ENCODE peak calls at places on chromosome 20, in eight cellular contexts. A is HCT116, T is A549, B is GM23338, V is Panc1, C is GM12878, X is HepG2, R is SK-N-SH. Y is an unnamed sample.

GRCh38 chr20:2751868-2752630 is 48.4 kb downstream of the CPXM1 start:
- DNase-seq in A (no peak), T (peak; percentile 42), B (no peak), V (no peak), C (no peak), X (no peak), R (no peak), Y (no peak)

GRCh38 chr20:35652641-35653429 is 11.9 kb downstream of the CPNE1 start:
- DNase-seq in A (no peak), T (no peak), B (peak; percentile 47), V (no peak), C (no peak), X (no peak), R (no peak), Y (no peak)

GRCh38 chr20:56249244-56249955 is 868 bp downstream of the MC3R start:
- DNase-seq in A (peak; percentile 13), T (peak; percentile 37), B (peak; percentile 0), V (no peak), C (no peak), X (peak; percentile 49), R (peak; percentile 31), Y (peak; percentile 38)

GRCh38 chr20:13771853-13772453 is 12.8 kb downstream of the ESF1 start:
- DNase-seq in A (no peak), T (peak; percentile 25), B (peak; percentile 55), V (no peak), C (no peak), X (peak; percentile 28), R (peak; percentile 50), Y (no peak)

GRCh38 chr20:2741463-2741862 is 48.9 kb downstream of the EBF4 start:
- DNase-seq in A (no peak), T (no peak), B (no peak), V (no peak), C (no peak), X (no peak), R (no peak), Y (no peak)

GRCh38 chr20:13147071-13147961 is 73.8 kb upstream of the ISM1 start:
- DNase-seq in A (no peak), T (no peak), B (no peak), V (no peak), C (no peak), X (no peak), R (no peak), Y (no peak)

GRCh38 chr20:41086402-41087324 is 50.7 kb upstream of the PLCG1 start:
- DNase-seq in A (no peak), T (no peak), B (no peak), V (no peak), C (no peak), X (no peak), R (peak; percentile 76), Y (peak; percentile 27)

GRCh38 chr20:52748235-52748950 is 223.8 kb upstream of the TSHZ2 start:
- DNase-seq in A (no peak), T (no peak), B (no peak), V (no peak), C (no peak), X (no peak), R (peak; percentile 7), Y (no peak)

GRCh38 chr20:1748777-1749176 is 91.2 kb upstream of the SIRPG start:
- DNase-seq in A (no peak), T (no peak), B (no peak), V (no peak), C (no peak), X (no peak), R (no peak), Y (no peak)

GRCh38 chr20:39553120-39553519 is 591.0 kb downstream of the DHX35 start:
- DNase-seq in A (no peak), T (no peak), B (no peak), V (no peak), C (no peak), X (no peak), R (no peak), Y (no peak)

GRCh38 chr20:1617055-1617454 is 2.8 kb downstream of the SIRPB1 start:
- DNase-seq in A (no peak), T (no peak), B (no peak), V (no peak), C (no peak), X (no peak), R (no peak), Y (no peak)

GRCh38 chr20:12305555-12305954 is 387.9 kb downstream of the BTBD3 start:
- DNase-seq in A (no peak), T (no peak), B (no peak), V (no peak), C (no peak), X (no peak), R (no peak), Y (no peak)

GRCh38 chr20:36890586-36890985 is 14.6 kb downstream of the TLDC2 start:
- DNase-seq in A (no peak), T (no peak), B (no peak), V (no peak), C (no peak), X (no peak), R (no peak), Y (no peak)

GRCh38 chr20:29874476-29875202 is 1382.8 kb upstream of the DEFB115 start:
- DNase-seq in A (no peak), T (no peak), B (no peak), V (no peak), C (no peak), X (no peak), R (peak; percentile 36), Y (no peak)

GRCh38 chr20:9609892-9610502 is 95.6 kb downstream of the LAMP5 start:
- DNase-seq in A (peak; percentile 59), T (peak; percentile 83), B (peak; percentile 92), V (peak; percentile 39), C (peak; percentile 61), X (peak; percentile 65), R (peak; percentile 32), Y (peak; percentile 56)

GRCh38 chr20:32763202-32763999 is 1.2 kb downstream of the DNMT3B start:
- DNase-seq in A (no peak), T (no peak), B (peak; percentile 59), V (no peak), C (no peak), X (no peak), R (peak; percentile 56), Y (no peak)

GRCh38 chr20:61502433-61502832 is 250.4 kb downstream of the CDH4 start:
- DNase-seq in A (no peak), T (no peak), B (no peak), V (no peak), C (no peak), X (no peak), R (no peak), Y (no peak)

GRCh38 chr20:9301129-9302072 is 213.0 kb upstream of the LAMP5 start:
- DNase-seq in A (peak; percentile 6), T (peak; percentile 89), B (no peak), V (no peak), C (no peak), X (peak; percentile 99), R (no peak), Y (no peak)

GRCh38 chr20:26214991-26215390 is 518.3 kb upstream of the ZNF337 start:
- DNase-seq in A (no peak), T (no peak), B (no peak), V (no peak), C (no peak), X (no peak), R (no peak), Y (no peak)

GRCh38 chr20:45355685-45356084 is 7.3 kb upstream of the SYS1 start:
- DNase-seq in A (no peak), T (no peak), B (no peak), V (no peak), C (no peak), X (no peak), R (no peak), Y (no peak)

GRCh38 chr20:45353746-45354145 is 5.5 kb upstream of the SDC4 start:
- DNase-seq in A (no peak), T (no peak), B (no peak), V (no peak), C (no peak), X (no peak), R (no peak), Y (no peak)

GRCh38 chr20:45352729-45353128 is 4.5 kb upstream of the SDC4 start:
- DNase-seq in A (no peak), T (no peak), B (no peak), V (no peak), C (no peak), X (no peak), R (no peak), Y (no peak)

GRCh38 chr20:45355209-45355608 is 7.0 kb upstream of the SDC4 start:
- DNase-seq in A (no peak), T (peak; percentile 36), B (no peak), V (no peak), C (no peak), X (no peak), R (no peak), Y (no peak)

GRCh38 chr20:45354423-45355208 is 6.4 kb upstream of the SDC4 start:
- DNase-seq in A (no peak), T (no peak), B (no peak), V (no peak), C (no peak), X (no peak), R (no peak), Y (no peak)
- TF ChIP-seq REST in A (no peak), T (no peak), B (no peak), V (no peak), C (no peak), X (no peak), R (no peak), Y (no peak)

DNA sequence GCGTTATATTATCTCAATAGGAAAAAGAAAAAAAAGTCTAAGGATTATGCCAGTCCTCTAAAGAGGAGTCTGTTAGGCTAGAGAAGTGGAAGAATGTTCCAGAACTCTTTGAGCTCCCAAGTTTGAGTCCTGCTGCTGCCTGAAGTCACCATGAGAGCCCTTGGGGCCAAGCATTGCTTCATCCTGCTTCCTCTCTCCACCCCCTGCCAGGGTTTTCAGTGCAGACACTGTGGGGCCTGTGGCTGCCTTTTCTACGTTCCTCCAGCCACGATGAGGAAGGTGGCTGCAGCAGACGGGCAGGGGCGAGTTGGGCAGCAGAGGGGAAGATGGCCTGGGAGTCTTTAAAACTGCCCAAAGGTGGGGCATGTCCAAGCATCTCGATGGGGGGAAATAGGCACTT is 214.4 kb upstream of the KCNG1 start:
- DNase-seq in A (no peak), T (no peak), B (no peak), V (no peak), C (no peak), X (no peak), R (no peak), Y (peak; percentile 28)
- TF ChIP-seq REST in A (no peak), T (no peak), B (no peak), V (no peak), C (no peak), X (no peak), R (no peak), Y (no peak)

DNA sequence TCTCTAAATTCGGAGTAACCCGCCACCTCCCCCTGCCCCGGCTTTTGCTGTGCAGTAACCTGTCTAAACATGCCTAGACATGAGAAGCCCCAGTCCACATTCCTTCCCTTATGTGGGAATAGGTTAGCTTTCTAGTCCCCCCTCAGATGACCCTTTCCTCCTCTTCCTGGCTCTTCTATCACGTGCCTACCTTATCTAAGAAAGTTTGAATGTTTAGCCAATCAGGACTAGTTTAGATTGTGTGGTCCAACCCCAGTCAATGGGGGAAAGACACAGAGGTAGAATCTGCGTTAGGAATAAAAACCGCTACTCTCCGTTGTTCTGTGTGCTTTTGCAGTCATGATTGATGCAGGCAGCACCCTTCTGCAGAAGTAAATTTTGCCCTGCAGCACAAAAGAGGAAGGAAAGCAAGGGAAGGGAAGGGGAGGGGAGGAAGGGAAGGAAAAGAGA is 69.0 kb upstream of the CD93 start:
- DNase-seq in A (no peak), T (no peak), B (no peak), V (no peak), C (no peak), X (no peak), R (no peak), Y (peak; percentile 81)
- TF ChIP-seq REST in A (no peak), T (no peak), B (no peak), V (no peak), C (no peak), X (no peak), R (no peak), Y (no peak)

GRCh38 chr20:6333110-6333509 is 210.3 kb upstream of the FERMT1 start:
- DNase-seq in A (no peak), T (peak; percentile 13), B (no peak), V (no peak), C (no peak), X (no peak), R (no peak), Y (no peak)
- TF ChIP-seq REST in A (no peak), T (no peak), B (no peak), V (no peak), C (no peak), X (no peak), R (no peak), Y (no peak)